ENCODE peak calls at places on chromosome 6, in nine cellular contexts. One of them, this sample, is unnamed.
A peak's percentile ranks its signal among the peaks of the same experiment; 100 is the strongest.

GRCh38 chr6:93575495-93575894 is 156.1 kb upstream of the EPHA7 start:
- DNase-seq in sigmoid colon: no peak
- DNase-seq in AG10803: no peak
- DNase-seq in pancreas: no peak
- DNase-seq in brain microvascular endothelial cell: no peak
- DNase-seq in HFF-Myc: no peak
- DNase-seq in prostate gland: no peak
- DNase-seq in fibroblast of mammary gland: no peak
- DNase-seq in adipocyte: no peak
- DNase-seq in this sample: no peak

GRCh38 chr6:53119772-53120409 is 28.8 kb downstream of the GCM1 start:
- DNase-seq in adipocyte: peak; percentile 79
- DNase-seq in prostate gland: no peak
- DNase-seq in brain microvascular endothelial cell: peak; percentile 57
- DNase-seq in AG10803: peak; percentile 67
- DNase-seq in fibroblast of mammary gland: peak; percentile 76
- DNase-seq in HFF-Myc: peak; percentile 44
- DNase-seq in sigmoid colon: no peak
- DNase-seq in pancreas: peak; percentile 39
- DNase-seq in this sample: no peak

GRCh38 chr6:33732819-33733218 is 13.9 kb downstream of the IP6K3 start:
- DNase-seq in brain microvascular endothelial cell: no peak
- DNase-seq in pancreas: no peak
- DNase-seq in prostate gland: no peak
- DNase-seq in AG10803: peak; percentile 24
- DNase-seq in HFF-Myc: no peak
- DNase-seq in adipocyte: peak; percentile 24
- DNase-seq in fibroblast of mammary gland: no peak
- DNase-seq in sigmoid colon: no peak
- DNase-seq in this sample: no peak

GRCh38 chr6:149093643-149094042 is 223.9 kb upstream of the TAB2 start:
- DNase-seq in pancreas: no peak
- DNase-seq in HFF-Myc: no peak
- DNase-seq in adipocyte: peak; percentile 75
- DNase-seq in brain microvascular endothelial cell: peak; percentile 22
- DNase-seq in fibroblast of mammary gland: peak; percentile 49
- DNase-seq in sigmoid colon: no peak
- DNase-seq in prostate gland: no peak
- DNase-seq in AG10803: peak; percentile 46
- DNase-seq in this sample: peak; percentile 42

GRCh38 chr6:10401632-10402223 is 13.1 kb downstream of the TFAP2A start:
- DNase-seq in pancreas: no peak
- DNase-seq in prostate gland: no peak
- DNase-seq in brain microvascular endothelial cell: no peak
- DNase-seq in fibroblast of mammary gland: no peak
- DNase-seq in adipocyte: no peak
- DNase-seq in HFF-Myc: no peak
- DNase-seq in AG10803: no peak
- DNase-seq in sigmoid colon: no peak
- DNase-seq in this sample: no peak

GRCh38 chr6:115551510-115551909 is 509.2 kb downstream of the FRK start:
- DNase-seq in fibroblast of mammary gland: no peak
- DNase-seq in brain microvascular endothelial cell: no peak
- DNase-seq in HFF-Myc: no peak
- DNase-seq in pancreas: peak; percentile 24
- DNase-seq in sigmoid colon: no peak
- DNase-seq in prostate gland: no peak
- DNase-seq in AG10803: peak; percentile 8
- DNase-seq in adipocyte: no peak
- DNase-seq in this sample: no peak

GRCh38 chr6:129844118-129844891 is 16.8 kb downstream of the TMEM244 start:
- DNase-seq in brain microvascular endothelial cell: peak; percentile 27
- DNase-seq in AG10803: peak; percentile 66
- DNase-seq in prostate gland: no peak
- DNase-seq in sigmoid colon: no peak
- DNase-seq in adipocyte: peak; percentile 65
- DNase-seq in HFF-Myc: peak; percentile 87
- DNase-seq in fibroblast of mammary gland: peak; percentile 60
- DNase-seq in pancreas: no peak
- DNase-seq in this sample: no peak

GRCh38 chr6:118621799-118622470 is 29.5 kb downstream of the CEP85L start:
- DNase-seq in HFF-Myc: no peak
- DNase-seq in fibroblast of mammary gland: no peak
- DNase-seq in pancreas: no peak
- DNase-seq in brain microvascular endothelial cell: no peak
- DNase-seq in AG10803: no peak
- DNase-seq in prostate gland: no peak
- DNase-seq in adipocyte: no peak
- DNase-seq in sigmoid colon: no peak
- DNase-seq in this sample: no peak

GRCh38 chr6:66858196-66858595 is 1151.2 kb upstream of the EYS start:
- DNase-seq in sigmoid colon: no peak
- DNase-seq in pancreas: no peak
- DNase-seq in AG10803: no peak
- DNase-seq in adipocyte: no peak
- DNase-seq in brain microvascular endothelial cell: no peak
- DNase-seq in fibroblast of mammary gland: no peak
- DNase-seq in HFF-Myc: no peak
- DNase-seq in prostate gland: no peak
- DNase-seq in this sample: no peak

GRCh38 chr6:125099211-125100017 is 54.2 kb upstream of the TPD52L1 start:
- DNase-seq in HFF-Myc: peak; percentile 20
- DNase-seq in AG10803: peak; percentile 69
- DNase-seq in brain microvascular endothelial cell: peak; percentile 40
- DNase-seq in prostate gland: peak; percentile 24
- DNase-seq in fibroblast of mammary gland: peak; percentile 41
- DNase-seq in pancreas: peak; percentile 48
- DNase-seq in adipocyte: peak; percentile 76
- DNase-seq in sigmoid colon: peak; percentile 87
- DNase-seq in this sample: no peak

GRCh38 chr6:141956868-141957267 is 175.9 kb upstream of the GJE1 start:
- DNase-seq in HFF-Myc: no peak
- DNase-seq in adipocyte: no peak
- DNase-seq in sigmoid colon: no peak
- DNase-seq in pancreas: no peak
- DNase-seq in AG10803: no peak
- DNase-seq in brain microvascular endothelial cell: no peak
- DNase-seq in fibroblast of mammary gland: no peak
- DNase-seq in prostate gland: no peak
- DNase-seq in this sample: no peak

GRCh38 chr6:107567643-107568042 is 77.7 kb downstream of the SOBP start:
- DNase-seq in adipocyte: no peak
- DNase-seq in pancreas: no peak
- DNase-seq in HFF-Myc: no peak
- DNase-seq in AG10803: no peak
- DNase-seq in sigmoid colon: no peak
- DNase-seq in prostate gland: no peak
- DNase-seq in brain microvascular endothelial cell: no peak
- DNase-seq in fibroblast of mammary gland: no peak
- DNase-seq in this sample: no peak

GRCh38 chr6:158972241-158973233 is 27.5 kb downstream of the RSPH3 start:
- DNase-seq in sigmoid colon: no peak
- DNase-seq in AG10803: peak; percentile 66
- DNase-seq in adipocyte: peak; percentile 82
- DNase-seq in pancreas: peak; percentile 6
- DNase-seq in fibroblast of mammary gland: peak; percentile 66
- DNase-seq in brain microvascular endothelial cell: peak; percentile 25
- DNase-seq in prostate gland: peak; percentile 15
- DNase-seq in HFF-Myc: peak; percentile 24
- DNase-seq in this sample: peak; percentile 8

GRCh38 chr6:14984454-14984853 is 261.4 kb upstream of the JARID2 start:
- DNase-seq in AG10803: no peak
- DNase-seq in brain microvascular endothelial cell: no peak
- DNase-seq in prostate gland: no peak
- DNase-seq in adipocyte: peak; percentile 66
- DNase-seq in sigmoid colon: no peak
- DNase-seq in fibroblast of mammary gland: peak; percentile 61
- DNase-seq in HFF-Myc: no peak
- DNase-seq in pancreas: peak; percentile 4
- DNase-seq in this sample: peak; percentile 64

GRCh38 chr6:44291841-44292240 is 21.3 kb downstream of the AARS2 start:
- DNase-seq in prostate gland: no peak
- DNase-seq in adipocyte: no peak
- DNase-seq in pancreas: no peak
- DNase-seq in brain microvascular endothelial cell: no peak
- DNase-seq in AG10803: no peak
- DNase-seq in HFF-Myc: no peak
- DNase-seq in sigmoid colon: no peak
- DNase-seq in fibroblast of mammary gland: no peak
- DNase-seq in this sample: no peak

GRCh38 chr6:44292661-44293365 is 20.3 kb downstream of the AARS2 start:
- DNase-seq in HFF-Myc: no peak
- DNase-seq in adipocyte: no peak
- DNase-seq in pancreas: no peak
- DNase-seq in sigmoid colon: no peak
- DNase-seq in brain microvascular endothelial cell: no peak
- DNase-seq in AG10803: no peak
- DNase-seq in prostate gland: no peak
- DNase-seq in fibroblast of mammary gland: no peak
- DNase-seq in this sample: no peak

GRCh38 chr6:44286285-44286565 is 16.0 kb downstream of the TMEM151B start:
- DNase-seq in sigmoid colon: no peak
- DNase-seq in adipocyte: no peak
- DNase-seq in AG10803: no peak
- DNase-seq in brain microvascular endothelial cell: no peak
- DNase-seq in pancreas: no peak
- DNase-seq in HFF-Myc: no peak
- DNase-seq in prostate gland: no peak
- DNase-seq in fibroblast of mammary gland: no peak
- DNase-seq in this sample: no peak

GRCh38 chr6:44286747-44287146 is 16.5 kb downstream of the TMEM151B start:
- DNase-seq in adipocyte: no peak
- DNase-seq in pancreas: no peak
- DNase-seq in sigmoid colon: no peak
- DNase-seq in HFF-Myc: no peak
- DNase-seq in brain microvascular endothelial cell: no peak
- DNase-seq in fibroblast of mammary gland: no peak
- DNase-seq in AG10803: no peak
- DNase-seq in prostate gland: no peak
- DNase-seq in this sample: no peak

DNA sequence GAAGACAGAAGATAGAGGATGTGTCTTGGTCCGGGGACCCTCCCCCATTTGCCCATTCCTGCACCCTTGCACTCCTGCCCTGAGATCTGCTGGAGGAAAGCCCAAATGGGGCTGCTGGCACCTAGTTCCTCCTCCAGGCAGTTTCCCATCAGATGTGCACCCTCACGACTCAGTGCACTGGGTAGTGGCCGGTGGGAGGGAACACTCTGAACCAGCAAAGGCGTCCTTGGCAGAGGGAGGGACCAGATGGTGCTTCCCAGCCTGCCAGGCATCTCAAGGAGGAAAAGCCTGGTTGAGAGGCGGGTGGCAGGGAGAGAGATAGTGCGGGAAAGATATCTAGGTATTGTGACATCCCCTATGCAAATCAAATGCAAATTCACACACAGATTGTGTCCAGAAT is 19.5 kb downstream of the TMEM151B start:
- DNase-seq in adipocyte: no peak
- DNase-seq in brain microvascular endothelial cell: no peak
- DNase-seq in sigmoid colon: no peak
- DNase-seq in AG10803: no peak
- DNase-seq in prostate gland: no peak
- DNase-seq in pancreas: peak; percentile 46
- DNase-seq in fibroblast of mammary gland: no peak
- DNase-seq in HFF-Myc: no peak
- DNase-seq in this sample: no peak
- H3K4me3 ChIP-seq in adipocyte: no peak overlapping the region
- H3K4me3 ChIP-seq in brain microvascular endothelial cell: no peak overlapping the region
- H3K4me3 ChIP-seq in sigmoid colon: no peak overlapping the region
- H3K4me3 ChIP-seq in AG10803: no peak overlapping the region
- H3K4me3 ChIP-seq in prostate gland: no peak overlapping the region
- H3K4me3 ChIP-seq in pancreas: no peak overlapping the region
- H3K4me3 ChIP-seq in fibroblast of mammary gland: no peak overlapping the region
- H3K4me3 ChIP-seq in HFF-Myc: no peak overlapping the region
- H3K4me3 ChIP-seq in this sample: no peak overlapping the region

DNA sequence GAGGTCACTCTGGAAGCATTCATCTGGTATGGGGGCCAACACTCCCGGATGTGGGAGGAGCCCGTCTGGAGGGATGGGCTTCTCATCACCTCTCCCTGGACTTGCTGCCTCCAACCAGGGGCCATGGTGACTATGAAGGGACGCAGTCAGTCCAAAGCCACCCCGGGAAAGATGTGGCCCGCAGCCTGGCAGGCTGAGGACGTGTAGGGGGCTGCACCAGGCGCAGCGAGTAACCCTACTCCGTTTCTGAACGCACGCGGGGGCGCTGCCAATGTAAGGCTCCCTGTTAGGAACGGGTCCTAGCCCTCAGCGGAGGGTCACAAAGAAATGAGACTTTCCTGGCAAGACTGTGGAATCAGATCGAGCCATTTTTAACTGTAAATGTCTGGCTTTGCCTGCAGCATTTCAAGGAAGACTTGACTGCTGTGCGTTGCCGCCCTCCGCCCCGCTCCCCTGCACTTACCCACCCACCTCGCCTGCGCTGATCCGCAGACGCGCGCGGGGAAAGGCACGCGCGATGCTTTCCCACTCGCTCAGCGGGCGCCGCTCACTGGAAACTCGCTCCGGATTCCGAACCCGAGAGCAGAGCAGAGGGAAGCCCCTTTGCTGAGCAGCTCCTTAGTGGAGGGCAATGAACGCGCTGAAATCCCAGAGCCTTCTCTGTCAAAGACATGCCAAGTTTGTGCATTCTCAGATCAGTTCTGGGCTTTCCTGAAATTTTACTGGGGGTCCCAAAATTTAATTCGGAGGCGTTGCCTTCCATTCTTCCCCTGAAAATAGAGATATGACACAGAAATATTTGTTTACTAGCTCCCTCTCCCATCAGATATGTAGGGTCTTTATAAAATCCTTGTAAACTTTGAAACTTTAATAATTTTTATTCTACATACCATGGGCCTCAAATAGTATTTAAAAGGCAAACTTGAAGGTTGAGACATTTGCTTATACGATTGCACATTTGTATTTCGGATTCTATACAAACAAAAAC is 54.9 kb downstream of the IL20RA start:
- DNase-seq in prostate gland: no peak
- DNase-seq in sigmoid colon: peak; percentile 74
- DNase-seq in brain microvascular endothelial cell: no peak
- DNase-seq in AG10803: no peak
- DNase-seq in pancreas: no peak
- DNase-seq in adipocyte: peak; percentile 26
- DNase-seq in fibroblast of mammary gland: no peak
- DNase-seq in HFF-Myc: no peak
- DNase-seq in this sample: no peak
- H3K4me3 ChIP-seq in prostate gland: peak overlapping the region; percentile 27
- H3K4me3 ChIP-seq in sigmoid colon: peak overlapping the region; percentile 28
- H3K4me3 ChIP-seq in brain microvascular endothelial cell: peak overlapping the region; percentile 57
- H3K4me3 ChIP-seq in AG10803: peak overlapping the region; percentile 48
- H3K4me3 ChIP-seq in pancreas: peak overlapping the region; percentile 31
- H3K4me3 ChIP-seq in adipocyte: peak overlapping the region; percentile 78
- H3K4me3 ChIP-seq in fibroblast of mammary gland: peak overlapping the region; percentile 7
- H3K4me3 ChIP-seq in HFF-Myc: peak overlapping the region; percentile 4
- H3K4me3 ChIP-seq in this sample: peak overlapping the region; percentile 46

GRCh38 chr6:143450453-143451362 is at the start of the genes ADAT2 and PEX3:
- DNase-seq in prostate gland: peak; percentile 88
- DNase-seq in pancreas: peak; percentile 90
- DNase-seq in HFF-Myc: peak; percentile 73
- DNase-seq in brain microvascular endothelial cell: peak; percentile 95
- DNase-seq in fibroblast of mammary gland: peak; percentile 91
- DNase-seq in adipocyte: peak; percentile 97
- DNase-seq in AG10803: peak; percentile 95
- DNase-seq in sigmoid colon: peak; percentile 95
- DNase-seq in this sample: peak; percentile 83
- H3K4me3 ChIP-seq in prostate gland: peak within 1 kb of the TSS; percentile 69
- H3K4me3 ChIP-seq in pancreas: peak within 1 kb of the TSS; percentile 49
- H3K4me3 ChIP-seq in HFF-Myc: peak within 1 kb of the TSS; percentile 85
- H3K4me3 ChIP-seq in brain microvascular endothelial cell: peak within 1 kb of the TSS; percentile 92
- H3K4me3 ChIP-seq in fibroblast of mammary gland: peak within 1 kb of the TSS; percentile 91
- H3K4me3 ChIP-seq in adipocyte: peak within 1 kb of the TSS; percentile 97
- H3K4me3 ChIP-seq in AG10803: peak within 1 kb of the TSS; percentile 98
- H3K4me3 ChIP-seq in sigmoid colon: peak within 1 kb of the TSS; percentile 77
- H3K4me3 ChIP-seq in this sample: peak within 1 kb of the TSS; percentile 94

GRCh38 chr6:49464691-49465090 is 1.5 kb downstream of the CENPQ start:
- DNase-seq in sigmoid colon: no peak
- DNase-seq in adipocyte: no peak
- DNase-seq in HFF-Myc: no peak
- DNase-seq in fibroblast of mammary gland: peak; percentile 64
- DNase-seq in pancreas: no peak
- DNase-seq in AG10803: no peak
- DNase-seq in brain microvascular endothelial cell: no peak
- DNase-seq in prostate gland: no peak
- DNase-seq in this sample: no peak
- H3K4me3 ChIP-seq in sigmoid colon: no peak overlapping the region
- H3K4me3 ChIP-seq in adipocyte: no peak overlapping the region
- H3K4me3 ChIP-seq in HFF-Myc: peak overlapping the region; percentile 90
- H3K4me3 ChIP-seq in fibroblast of mammary gland: peak overlapping the region; percentile 86
- H3K4me3 ChIP-seq in pancreas: no peak overlapping the region
- H3K4me3 ChIP-seq in AG10803: no peak overlapping the region
- H3K4me3 ChIP-seq in brain microvascular endothelial cell: no peak overlapping the region
- H3K4me3 ChIP-seq in prostate gland: no peak overlapping the region
- H3K4me3 ChIP-seq in this sample: no peak overlapping the region

This sample was measured in skeletal muscle cell.